ENCODE peak calls at places on chromosome 15, in five cellular contexts. C is OCI-LY7, T is left ventricle myocardium inferior, F is fibroblast of pulmonary artery, O is MCF 10A. I is an unnamed sample.
A peak's percentile ranks its signal among the peaks of the same experiment; 100 is the strongest.

GRCh38 chr15:58731756-58732535 is 17.6 kb downstream of the ADAM10 start:
- DNase-seq in C (no peak), F (peak; percentile 75), O (peak; percentile 64), T (no peak), I (peak; percentile 69)

GRCh38 chr15:50262533-50262932 is 3.0 kb downstream of the HDC start:
- DNase-seq in T (no peak), F (no peak), O (no peak), C (no peak), I (no peak)

GRCh38 chr15:93286456-93286855 is 197.4 kb upstream of the RGMA start:
- DNase-seq in T (no peak), O (no peak), F (no peak), C (no peak), I (no peak)

GRCh38 chr15:73792429-73792828 is 39.3 kb upstream of the INSYN1 start:
- DNase-seq in O (no peak), C (no peak), F (no peak), T (peak; percentile 50), I (no peak)

GRCh38 chr15:45268135-45268534 is 16.1 kb downstream of the SLC28A2 start:
- DNase-seq in F (no peak), T (no peak), C (peak; percentile 4), O (peak; percentile 13), I (peak; percentile 74)

GRCh38 chr15:62698646-62699045 is 343.9 kb upstream of the TPM1 start:
- DNase-seq in F (no peak), T (no peak), C (no peak), O (no peak), I (no peak)

GRCh38 chr15:47917881-47918280 is 200.6 kb downstream of the SEMA6D start:
- DNase-seq in F (no peak), O (no peak), T (no peak), C (no peak), I (no peak)

GRCh38 chr15:60477991-60478632 is 830 bp downstream of the ICE2 start:
- DNase-seq in T (no peak), F (peak; percentile 35), O (peak; percentile 27), C (peak; percentile 21), I (no peak)

GRCh38 chr15:69380100-69380725 is 33.9 kb upstream of the KIF23 start:
- DNase-seq in T (no peak), C (no peak), O (peak; percentile 30), F (peak; percentile 29), I (peak; percentile 28)

GRCh38 chr15:51658664-51659063 is 22.6 kb upstream of the SCG3 start:
- DNase-seq in T (no peak), F (no peak), O (peak; percentile 19), C (no peak), I (no peak)

GRCh38 chr15:81909229-81910087 is 136.4 kb downstream of the MEX3B start:
- DNase-seq in C (peak; percentile 27), F (no peak), T (no peak), O (no peak), I (no peak)

GRCh38 chr15:69280783-69281182 is 17.9 kb upstream of the PAQR5 start:
- DNase-seq in F (peak; percentile 31), T (no peak), C (no peak), O (no peak), I (no peak)

GRCh38 chr15:55343168-55343567 is 24.1 kb downstream of the PIGB start:
- DNase-seq in T (no peak), O (no peak), C (no peak), F (no peak), I (no peak)

GRCh38 chr15:39747326-39747725 is 35.3 kb downstream of the FSIP1 start:
- DNase-seq in F (peak; percentile 79), O (peak; percentile 35), C (no peak), T (no peak), I (no peak)

GRCh38 chr15:49620174-49620573 is 444 bp downstream of the FAM227B start:
- DNase-seq in O (peak; percentile 40), C (peak; percentile 2), F (peak; percentile 90), T (no peak), I (no peak)

GRCh38 chr15:33089878-33090757 is 104.4 kb downstream of the FMN1 start:
- DNase-seq in O (peak; percentile 90), C (no peak), T (no peak), F (peak; percentile 67), I (no peak)

GRCh38 chr15:63601727-63602185 is 4.6 kb downstream of the FBXL22 start:
- DNase-seq in C (no peak), F (no peak), T (no peak), O (no peak), I (peak; percentile 20)

GRCh38 chr15:78353093-78353492 is 12.9 kb downstream of the CRABP1 start:
- DNase-seq in O (no peak), T (no peak), C (peak; percentile 31), F (no peak), I (no peak)

GRCh38 chr15:53693729-53694533 is 65.5 kb downstream of the WDR72 start:
- DNase-seq in F (no peak), T (peak; percentile 22), O (peak; percentile 14), C (no peak), I (no peak)

GRCh38 chr15:63189955-63190691 is 717 bp downstream of the RAB8B start:
- DNase-seq in O (no peak), T (no peak), C (peak; percentile 30), F (no peak), I (no peak)

GRCh38 chr15:98764296-98764695 is 116.0 kb downstream of the IGF1R start:
- DNase-seq in C (no peak), O (no peak), F (no peak), T (no peak), I (no peak)

GRCh38 chr15:31296304-31297220 is 30.1 kb upstream of the KLF13 start:
- DNase-seq in T (no peak), F (no peak), C (no peak), O (peak; percentile 88), I (peak; percentile 43)

GRCh38 chr15:45378149-45378912 is at the start of gene GATM:
- DNase-seq in F (peak; percentile 80), C (no peak), O (peak; percentile 78), T (peak; percentile 85), I (peak; percentile 79)

GRCh38 chr15:31328425-31328998 is 1.9 kb downstream of the KLF13 start:
- DNase-seq in F (peak; percentile 29), C (peak; percentile 50), O (peak; percentile 37), T (peak; percentile 59), I (peak; percentile 7)

GRCh38 chr15:62122249-62122648 is 42.8 kb downstream of the C2CD4B start:
- DNase-seq in F (no peak), O (no peak), T (no peak), C (peak; percentile 12), I (no peak)

GRCh38 chr15:36449662-36450145 is 129.7 kb upstream of the CDIN1 start:
- DNase-seq in F (peak; percentile 7), T (no peak), O (no peak), C (no peak), I (no peak)

GRCh38 chr15:50236433-50236832 is 29.1 kb downstream of the HDC start:
- DNase-seq in C (no peak), O (no peak), F (no peak), T (no peak), I (no peak)

GRCh38 chr15:66941791-66942190 is 123.6 kb upstream of the SMAD3 start:
- DNase-seq in C (no peak), T (no peak), O (no peak), F (no peak), I (no peak)

GRCh38 chr15:66945286-66945685 is 120.1 kb upstream of the SMAD3 start:
- DNase-seq in O (no peak), C (no peak), T (no peak), F (no peak), I (no peak)

GRCh38 chr15:66944121-66944520 is 121.3 kb upstream of the SMAD3 start:
- DNase-seq in C (no peak), O (no peak), F (no peak), T (no peak), I (no peak)

GRCh38 chr15:66942649-66943390 is 122.6 kb upstream of the SMAD3 start:
- DNase-seq in C (no peak), O (no peak), F (no peak), T (no peak), I (no peak)

DNA sequence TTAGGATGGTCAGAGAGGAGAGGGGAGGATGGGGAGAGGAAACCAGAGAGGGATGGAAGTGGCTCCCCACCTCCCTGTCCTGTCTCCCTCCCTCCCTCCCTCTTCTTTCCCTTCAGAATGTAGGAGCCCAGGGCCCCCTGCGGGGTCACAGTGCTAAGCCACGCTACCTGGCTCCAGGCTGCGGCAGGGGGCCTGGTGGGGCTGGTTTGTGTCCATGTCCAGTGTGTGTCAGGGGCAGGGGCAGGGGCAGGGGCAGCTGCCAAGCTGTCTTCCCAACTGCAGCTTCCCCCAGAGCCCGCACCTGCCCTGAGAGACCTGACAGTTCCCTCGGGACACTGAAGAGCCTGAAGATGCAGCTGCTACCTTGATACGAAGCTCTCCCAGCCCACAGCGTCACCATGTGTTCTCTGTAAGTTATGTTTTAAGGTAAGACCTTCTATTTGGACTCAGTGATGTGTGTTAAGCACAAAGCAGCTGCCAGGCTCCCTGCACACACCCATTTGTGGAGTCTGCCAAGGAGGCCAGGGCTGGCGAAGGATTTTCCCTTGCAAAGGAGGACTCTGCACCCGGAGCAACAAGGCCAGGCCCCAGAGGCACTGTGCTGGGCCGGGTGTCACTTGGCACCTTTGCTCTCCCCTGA is 121.8 kb upstream of the SMAD3 start:
- DNase-seq in C (peak; percentile 93), T (no peak), O (no peak), F (no peak), I (no peak)
- TF ChIP-seq CTCF in C (peak; percentile 72), T (no peak), O (no peak), F (no peak), I (no peak)

GRCh38 chr15:28191832-28192231 is 92.7 kb upstream of the OCA2 start:
- DNase-seq in C (no peak), F (peak; percentile 73), O (no peak), T (peak; percentile 58), I (no peak)
- TF ChIP-seq CTCF in C (no peak), F (peak; percentile 47), O (no peak), T (peak; percentile 60), I (no peak)

GRCh38 chr15:42692536-42692935 is 44.4 kb downstream of the CDAN1 start:
- DNase-seq in F (no peak), T (no peak), C (no peak), O (no peak), I (no peak)

GRCh38 chr15:42693496-42693895 is 43.4 kb downstream of the CDAN1 start:
- DNase-seq in C (no peak), O (no peak), T (no peak), F (no peak), I (no peak)

GRCh38 chr15:42692997-42693396 is 43.9 kb downstream of the CDAN1 start:
- DNase-seq in T (no peak), F (no peak), C (no peak), O (no peak), I (no peak)

GRCh38 chr15:42691308-42691707 is 45.6 kb downstream of the CDAN1 start:
- DNase-seq in F (no peak), T (no peak), C (no peak), O (no peak), I (no peak)

DNA sequence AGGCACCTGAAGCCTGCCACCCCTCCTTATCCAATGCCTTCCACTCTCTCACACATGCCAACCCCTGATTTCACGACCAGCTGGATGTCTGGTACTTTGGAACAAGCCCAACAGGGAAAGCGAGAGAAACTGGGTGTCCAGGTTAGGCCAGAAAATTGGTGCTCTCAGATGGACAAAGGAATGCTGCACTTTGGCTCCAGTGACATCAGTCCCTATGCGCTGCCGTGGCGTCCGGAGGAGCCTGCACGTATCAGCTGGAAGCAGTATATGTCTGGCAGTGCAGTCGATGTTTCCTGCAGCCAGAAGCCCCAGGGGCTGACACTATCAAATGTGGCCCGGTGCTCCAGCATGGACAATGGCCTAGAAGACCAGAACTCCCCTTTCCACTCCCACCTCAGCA is 45.2 kb downstream of the CDAN1 start:
- DNase-seq in C (no peak), T (no peak), F (no peak), O (no peak), I (no peak)
- TF ChIP-seq CTCF in C (no peak), T (no peak), F (no peak), O (no peak), I (no peak)

GRCh38 chr15:75720787-75721461 is 8.3 kb upstream of the CSPG4 start:
- DNase-seq in T (no peak), C (peak; percentile 52), O (peak; percentile 87), F (peak; percentile 14), I (peak; percentile 93)
- TF ChIP-seq CTCF in T (peak; percentile 48), C (peak; percentile 70), O (peak; percentile 59), F (peak; percentile 15), I (peak; percentile 78)

I was measured in Calu3.